ENCODE peak calls at places on chromosomes 6 and 20, in ten cellular contexts. W is SJSA1, J is psoas muscle, K is neural progenitor cell, I is K562, A is body of pancreas, U is kidney, T is T-helper 17 cell, M is left ventricle myocardium inferior, Y is ovary. V is an unnamed sample. For H3K9me3, the result is how much of the 10 kb centered on the place peaks cover.

GRCh38 chr20:62795023-62795761 is 1.1 kb upstream of the MRGBP start:
- DNase-seq in W (peak), J (peak), K (peak), I (peak), A (peak), U (no peak), T (peak), M (no peak), Y (peak), V (peak)

GRCh38 chr20:48866936-48867335 is 39.1 kb upstream of the PREX1 start:
- DNase-seq in W (no peak), J (no peak), K (no peak), I (no peak), A (no peak), U (no peak), T (no peak), M (no peak), Y (no peak), V (no peak)

GRCh38 chr6:144286503-144287393 is 1.6 kb downstream of the UTRN start:
- DNase-seq in W (peak), J (peak), K (peak), I (no peak), A (peak), U (peak), T (no peak), M (peak), Y (peak), V (peak)

GRCh38 chr6:131998255-131998982 is 47.2 kb upstream of the CCN2 start:
- DNase-seq in W (peak), J (no peak), K (no peak), I (no peak), A (no peak), U (no peak), T (no peak), M (no peak), Y (no peak), V (peak)

GRCh38 chr6:138293428-138293827 is 75.1 kb upstream of the PBOV1 start:
- DNase-seq in W (no peak), J (no peak), K (no peak), I (no peak), A (no peak), U (no peak), T (no peak), M (no peak), Y (no peak), V (peak)

GRCh38 chr6:119540417-119540816 is 190.9 kb upstream of the MAN1A1 start:
- DNase-seq in W (no peak), J (no peak), K (no peak), I (no peak), A (no peak), U (peak), T (no peak), M (no peak), Y (peak), V (no peak)

GRCh38 chr6:119152187-119152586 is 73.7 kb upstream of the FAM184A start:
- DNase-seq in W (no peak), J (no peak), K (no peak), I (no peak), A (no peak), U (no peak), T (no peak), M (no peak), Y (no peak), V (no peak)

GRCh38 chr6:113829702-113830058 is 27.5 kb upstream of the MARCKS start:
- DNase-seq in W (no peak), J (no peak), K (peak), I (no peak), A (no peak), U (no peak), T (no peak), M (no peak), Y (no peak), V (no peak)

GRCh38 chr20:47355489-47356219 is 845 bp downstream of the ZMYND8 start:
- DNase-seq in W (peak), J (no peak), K (peak), I (no peak), A (no peak), U (no peak), T (no peak), M (no peak), Y (no peak), V (no peak)

GRCh38 chr20:19851863-19852262 is 93.8 kb downstream of the RIN2 start:
- DNase-seq in W (no peak), J (no peak), K (no peak), I (no peak), A (no peak), U (no peak), T (no peak), M (no peak), Y (no peak), V (no peak)

GRCh38 chr6:5671162-5671561 is 335.6 kb downstream of the NRN1 start:
- DNase-seq in W (no peak), J (no peak), K (no peak), I (peak), A (no peak), U (no peak), T (no peak), M (no peak), Y (no peak), V (no peak)

GRCh38 chr6:89830385-89830809 is 717 bp downstream of the CASP8AP2 start:
- DNase-seq in W (peak), J (no peak), K (peak), I (no peak), A (no peak), U (no peak), T (no peak), M (no peak), Y (no peak), V (no peak)

GRCh38 chr20:63421094-63421692 is 51.3 kb downstream of the KCNQ2 start:
- DNase-seq in W (no peak), J (no peak), K (no peak), I (no peak), A (no peak), U (no peak), T (no peak), M (no peak), Y (no peak), V (no peak)

GRCh38 chr20:6277661-6278060 is 154.8 kb upstream of the FERMT1 start:
- DNase-seq in W (no peak), J (no peak), K (no peak), I (no peak), A (no peak), U (no peak), T (no peak), M (no peak), Y (no peak), V (no peak)

GRCh38 chr20:62688083-62688482 is 20.6 kb upstream of the NTSR1 start:
- DNase-seq in W (no peak), J (no peak), K (no peak), I (no peak), A (no peak), U (no peak), T (no peak), M (no peak), Y (no peak), V (no peak)

GRCh38 chr6:111805511-111806181 is 67.6 kb downstream of the FYN start:
- DNase-seq in W (peak), J (no peak), K (peak), I (peak), A (no peak), U (no peak), T (no peak), M (no peak), Y (no peak), V (peak)

GRCh38 chr6:75145976-75146375 is 59.9 kb downstream of the COL12A1 start:
- DNase-seq in W (no peak), J (no peak), K (peak), I (no peak), A (no peak), U (no peak), T (no peak), M (no peak), Y (no peak), V (no peak)

GRCh38 chr6:106560966-106561740 is 68.1 kb downstream of the RTN4IP1 start:
- DNase-seq in W (peak), J (no peak), K (no peak), I (no peak), A (no peak), U (no peak), T (no peak), M (no peak), Y (no peak), V (peak)

GRCh38 chr20:11895832-11896484 is 21.7 kb upstream of the BTBD3 start:
- DNase-seq in W (no peak), J (no peak), K (no peak), I (no peak), A (no peak), U (no peak), T (no peak), M (no peak), Y (no peak), V (no peak)

GRCh38 chr6:71510057-71510713 is 221.6 kb downstream of the OGFRL1 start:
- DNase-seq in W (peak), J (peak), K (peak), I (no peak), A (peak), U (no peak), T (no peak), M (peak), Y (peak), V (peak)

GRCh38 chr20:24915440-24915839 is 33.6 kb upstream of the CST7 start:
- DNase-seq in W (no peak), J (no peak), K (no peak), I (no peak), A (no peak), U (no peak), T (no peak), M (no peak), Y (no peak), V (no peak)

GRCh38 chr20:57653546-57653900 is 33.3 kb upstream of the ZBP1 start:
- DNase-seq in W (no peak), J (peak), K (no peak), I (no peak), A (no peak), U (peak), T (no peak), M (no peak), Y (peak), V (no peak)

GRCh38 chr6:56729719-56730118 is 87.0 kb upstream of the DST start:
- DNase-seq in W (peak), J (no peak), K (no peak), I (no peak), A (no peak), U (no peak), T (no peak), M (no peak), Y (no peak), V (no peak)

GRCh38 chr6:127843582-127843981 is 57.3 kb downstream of the THEMIS start:
- DNase-seq in W (no peak), J (no peak), K (no peak), I (no peak), A (no peak), U (no peak), T (no peak), M (no peak), Y (no peak), V (no peak)

GRCh38 chr6:15876406-15876805 is 213.6 kb upstream of the DTNBP1 start:
- DNase-seq in W (peak), J (no peak), K (no peak), I (no peak), A (no peak), U (no peak), T (no peak), M (no peak), Y (no peak), V (no peak)

GRCh38 chr20:51800132-51800721 is 2.1 kb downstream of the SALL4 start:
- DNase-seq in W (peak), J (peak), K (peak), I (peak), A (peak), U (peak), T (no peak), M (peak), Y (peak), V (peak)

GRCh38 chr6:28343898-28344677 is 5.7 kb upstream of the ZKSCAN3 start:
- DNase-seq in W (no peak), J (no peak), K (no peak), I (peak), A (no peak), U (no peak), T (no peak), M (no peak), Y (no peak), V (no peak)

GRCh38 chr20:23995905-23996666 is 7.5 kb upstream of the GGTLC1 start:
- DNase-seq in W (no peak), J (no peak), K (peak), I (peak), A (peak), U (no peak), T (peak), M (peak), Y (peak), V (no peak)

GRCh38 chr6:48134246-48134645 is 23.2 kb upstream of the PTCHD4 start:
- DNase-seq in W (no peak), J (no peak), K (no peak), I (no peak), A (no peak), U (no peak), T (no peak), M (no peak), Y (no peak), V (no peak)

GRCh38 chr20:35317416-35317815 is 25.2 kb upstream of the FAM83C start:
- DNase-seq in W (no peak), J (no peak), K (no peak), I (no peak), A (no peak), U (no peak), T (no peak), M (no peak), Y (no peak), V (no peak)

GRCh38 chr20:56388882-56389281 is 3.1 kb downstream of the AURKA start:
- DNase-seq in W (no peak), J (no peak), K (no peak), I (no peak), A (no peak), U (no peak), T (no peak), M (no peak), Y (no peak), V (no peak)

GRCh38 chr20:38094373-38094775 is 60.8 kb downstream of the RPRD1B start:
- DNase-seq in W (no peak), J (peak), K (no peak), I (no peak), A (no peak), U (no peak), T (no peak), M (peak), Y (no peak), V (no peak)

GRCh38 chr6:137119196-137120104 is 54.0 kb downstream of the IL22RA2 start:
- DNase-seq in W (no peak), J (no peak), K (no peak), I (no peak), A (no peak), U (no peak), T (no peak), M (no peak), Y (no peak), V (no peak)

GRCh38 chr20:58519940-58520712 is 4.9 kb upstream of the APCDD1L start:
- DNase-seq in W (no peak), J (no peak), K (no peak), I (no peak), A (no peak), U (no peak), T (no peak), M (no peak), Y (no peak), V (no peak)

GRCh38 chr6:107736713-107737396 is 87.3 kb downstream of the SCML4 start:
- DNase-seq in W (no peak), J (no peak), K (no peak), I (no peak), A (no peak), U (no peak), T (no peak), M (no peak), Y (no peak), V (no peak)

GRCh38 chr6:167691566-167692312 is 135.0 kb upstream of the AFDN start:
- DNase-seq in W (no peak), J (no peak), K (no peak), I (no peak), A (no peak), U (no peak), T (no peak), M (no peak), Y (no peak), V (no peak)

GRCh38 chr6:167688123-167688522 is 138.6 kb upstream of the AFDN start:
- DNase-seq in W (no peak), J (no peak), K (no peak), I (no peak), A (no peak), U (no peak), T (no peak), M (no peak), Y (no peak), V (no peak)

GRCh38 chr6:167689751-167690150 is 137.0 kb upstream of the AFDN start:
- DNase-seq in W (no peak), J (no peak), K (no peak), I (no peak), A (no peak), U (peak), T (no peak), M (no peak), Y (no peak), V (no peak)

GRCh38 chr6:167687035-167687720 is 139.5 kb upstream of the AFDN start:
- DNase-seq in W (no peak), J (no peak), K (no peak), I (no peak), A (no peak), U (no peak), T (no peak), M (no peak), Y (no peak), V (no peak)

GRCh38 chr6:167689278-167689677 is 137.4 kb upstream of the AFDN start:
- DNase-seq in W (no peak), J (no peak), K (no peak), I (no peak), A (no peak), U (no peak), T (no peak), M (no peak), Y (no peak), V (no peak)
- H3K9me3 ChIP-seq in W (under half), J (under half), K (under half), I (under half), A (under half), U (under half), T (under half), M (under half), Y (under half), V (under half)

GRCh38 chr20:29119141-29119540 is 2138.3 kb upstream of the DEFB115 start:
- DNase-seq in W (no peak), J (peak), K (no peak), I (no peak), A (no peak), U (no peak), T (no peak), M (no peak), Y (no peak), V (no peak)

GRCh38 chr20:29123861-29124260 is 2133.6 kb upstream of the DEFB115 start:
- DNase-seq in W (no peak), J (no peak), K (no peak), I (no peak), A (no peak), U (no peak), T (no peak), M (no peak), Y (no peak), V (no peak)
- H3K9me3 ChIP-seq in W (under half), J (under half), K (under half), I (under half), A (under half), U (under half), T (under half), M (under half), Y (under half), V (under half)

GRCh38 chr6:125868252-125868651 is 77.5 kb downstream of the NCOA7 start:
- DNase-seq in W (no peak), J (no peak), K (no peak), I (no peak), A (no peak), U (no peak), T (no peak), M (no peak), Y (no peak), V (no peak)

GRCh38 chr6:125868996-125869395 is 78.2 kb downstream of the NCOA7 start:
- DNase-seq in W (no peak), J (peak), K (no peak), I (no peak), A (peak), U (peak), T (no peak), M (peak), Y (no peak), V (no peak)

GRCh38 chr6:125871365-125871764 is 80.6 kb downstream of the NCOA7 start:
- DNase-seq in W (no peak), J (no peak), K (no peak), I (no peak), A (no peak), U (no peak), T (no peak), M (no peak), Y (no peak), V (no peak)

GRCh38 chr6:125869427-125869826 is 78.7 kb downstream of the NCOA7 start:
- DNase-seq in W (no peak), J (no peak), K (no peak), I (no peak), A (peak), U (no peak), T (no peak), M (peak), Y (no peak), V (no peak)

GRCh38 chr6:125872259-125872921 is 81.6 kb downstream of the NCOA7 start:
- DNase-seq in W (peak), J (no peak), K (no peak), I (peak), A (no peak), U (no peak), T (no peak), M (no peak), Y (no peak), V (no peak)
- H3K9me3 ChIP-seq in W (under half), J (under half), K (under half), I (under half), A (under half), U (under half), T (under half), M (under half), Y (under half), V (under half)

GRCh38 chr6:170095273-170095976 is 195.5 kb downstream of the DLL1 start:
- DNase-seq in W (no peak), J (peak), K (no peak), I (no peak), A (peak), U (peak), T (no peak), M (no peak), Y (no peak), V (no peak)
- H3K9me3 ChIP-seq in W (under half), J (under half), K (under half), I (under half), A (under half), U (under half), T (under half), M (under half), Y (under half), V (under half)

DNA sequence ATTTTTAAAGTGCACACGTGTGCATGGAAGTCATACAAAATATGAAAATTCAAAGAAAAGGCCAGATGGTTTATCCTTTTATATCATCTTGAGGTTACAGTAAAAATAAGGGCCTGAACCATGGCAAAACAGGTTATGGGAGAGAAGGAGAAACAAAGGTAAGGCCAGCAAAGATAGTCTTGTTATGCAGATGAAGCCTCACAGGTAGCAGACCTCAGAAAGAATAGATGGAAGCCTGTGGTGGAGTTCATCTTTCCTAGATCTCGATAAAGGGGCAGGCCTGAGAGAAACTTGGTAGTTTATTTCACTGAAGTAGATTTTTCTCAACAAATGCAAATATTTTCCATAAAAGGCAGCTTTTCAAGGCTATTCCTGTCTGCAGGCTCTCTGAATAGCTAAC is 693.8 kb downstream of the KHDRBS2 start:
- DNase-seq in W (no peak), J (no peak), K (no peak), I (no peak), A (no peak), U (no peak), T (no peak), M (no peak), Y (no peak), V (no peak)
- H3K9me3 ChIP-seq in W (under half), J (under half), K (under half), I (under half), A (under half), U (under half), T (under half), M (under half), Y (under half), V (under half)

DNA sequence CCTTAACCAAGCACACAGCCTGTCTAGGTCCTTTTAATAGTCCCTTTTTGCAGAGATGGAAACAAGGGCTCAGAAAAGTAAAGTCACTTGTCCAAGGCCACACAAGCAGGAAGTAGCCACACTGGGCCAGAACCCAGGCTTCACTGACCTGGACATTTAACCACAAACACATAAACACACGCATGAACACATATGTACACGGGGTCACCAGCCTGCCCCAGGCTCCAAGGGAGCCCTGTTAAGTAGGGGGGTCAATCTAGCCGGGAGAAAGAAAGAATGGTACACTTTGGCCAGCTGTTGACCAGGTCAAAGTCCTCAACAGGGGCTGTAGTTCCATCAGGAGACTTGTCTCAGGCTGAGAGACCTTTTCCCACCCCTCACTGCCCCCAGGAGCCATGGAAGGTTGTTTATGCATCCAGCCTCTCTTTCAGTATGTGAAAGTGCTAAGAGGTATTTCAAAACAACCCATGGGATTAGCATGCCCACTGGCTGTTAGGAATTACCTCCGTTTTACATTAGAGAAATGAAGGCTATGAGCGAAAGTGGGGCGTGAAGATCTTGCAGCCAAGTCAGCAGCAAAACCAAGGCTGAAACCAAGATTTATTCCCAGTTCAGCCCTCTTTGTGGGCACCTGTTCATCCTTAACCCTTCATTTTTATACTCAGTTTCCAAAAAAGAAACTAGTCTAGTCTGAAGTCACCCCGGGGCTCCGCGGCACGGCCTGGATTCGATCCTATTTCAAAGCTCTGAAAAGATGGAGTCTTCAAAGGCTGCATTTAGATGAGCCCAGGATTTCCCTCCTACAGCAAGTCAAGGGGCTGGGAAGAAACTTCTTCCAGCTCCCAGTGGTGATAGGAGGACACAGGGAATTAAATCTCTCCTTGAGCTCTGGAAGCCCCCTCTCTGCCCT is 9.8 kb downstream of the SDC4 start:
- DNase-seq in W (peak), J (peak), K (no peak), I (no peak), A (no peak), U (no peak), T (no peak), M (no peak), Y (no peak), V (no peak)
- H3K9me3 ChIP-seq in W (under half), J (under half), K (under half), I (under half), A (under half), U (under half), T (under half), M (under half), Y (under half), V (under half)

GRCh38 chr6:167668754-167669552 is 157.8 kb upstream of the AFDN start:
- DNase-seq in W (no peak), J (no peak), K (no peak), I (no peak), A (no peak), U (no peak), T (no peak), M (no peak), Y (no peak), V (no peak)
- H3K9me3 ChIP-seq in W (under half), J (under half), K (under half), I (under half), A (under half), U (under half), T (under half), M (under half), Y (under half), V (under half)

V was measured in MG63.